ENCODE peak calls at places on chromosome 6, in nine cellular contexts. O, A, R, U, H, C, Y, S and K are unnamed samples.

GRCh38 chr6:154403803-154404202 is 47.2 kb upstream of the IPCEF1 start:
- DNase-seq in U (peak; percentile 35), A (peak; percentile 71), Y (no peak), H (peak; percentile 82), C (no peak), R (peak; percentile 8), O (no peak), S (no peak), K (no peak)

GRCh38 chr6:51021171-51021570 is 202.5 kb downstream of the TFAP2B start:
- DNase-seq in A (no peak), O (no peak), R (no peak), Y (no peak), S (no peak), H (no peak), C (no peak), U (no peak), K (no peak)

GRCh38 chr6:130937942-130938604 is 110.9 kb downstream of the SMLR1 start:
- DNase-seq in Y (no peak), S (no peak), U (no peak), A (peak; percentile 63), H (peak; percentile 39), O (no peak), C (no peak), R (no peak), K (no peak)

GRCh38 chr6:13953061-13953705 is 28.4 kb downstream of the RNF182 start:
- DNase-seq in Y (no peak), R (no peak), U (no peak), C (no peak), O (no peak), A (no peak), S (no peak), H (no peak), K (no peak)

GRCh38 chr6:148682990-148683389 is 63.8 kb upstream of the UST start:
- DNase-seq in H (no peak), Y (no peak), O (no peak), R (no peak), A (no peak), S (no peak), C (no peak), U (no peak), K (no peak)

GRCh38 chr6:31979238-31979898 is 2.5 kb upstream of the C4A start:
- DNase-seq in S (no peak), R (no peak), H (no peak), A (no peak), Y (no peak), O (no peak), U (no peak), C (no peak), K (no peak)

GRCh38 chr6:121917834-121918559 is 481.5 kb upstream of the HSF2 start:
- DNase-seq in H (no peak), R (no peak), O (no peak), A (peak; percentile 57), Y (no peak), U (no peak), S (no peak), C (no peak), K (no peak)

GRCh38 chr6:122347251-122347650 is 52.2 kb upstream of the HSF2 start:
- DNase-seq in A (no peak), U (no peak), C (no peak), R (no peak), Y (no peak), O (no peak), H (no peak), S (no peak), K (no peak)

GRCh38 chr6:107079429-107079828 is 35.9 kb downstream of the BEND3 start:
- DNase-seq in S (no peak), A (no peak), H (no peak), Y (no peak), C (no peak), O (no peak), U (no peak), R (no peak), K (no peak)

GRCh38 chr6:115551510-115551909 is 509.2 kb downstream of the FRK start:
- DNase-seq in U (no peak), R (no peak), H (no peak), Y (no peak), A (no peak), O (no peak), C (no peak), S (no peak), K (no peak)

GRCh38 chr6:43627008-43627825 is 1.8 kb downstream of the GTPBP2 start:
- DNase-seq in R (no peak), Y (peak; percentile 32), S (no peak), H (peak; percentile 95), O (no peak), A (peak; percentile 98), C (no peak), U (peak; percentile 91), K (no peak)

GRCh38 chr6:72080260-72080941 is 194.1 kb downstream of the RIMS1 start:
- DNase-seq in O (no peak), U (no peak), H (no peak), S (no peak), Y (no peak), R (no peak), C (no peak), A (no peak), K (no peak)

GRCh38 chr6:11197175-11197535 is 35.3 kb downstream of the NEDD9 start:
- DNase-seq in A (peak; percentile 77), C (no peak), R (no peak), U (no peak), S (no peak), H (peak; percentile 92), Y (no peak), O (no peak), K (no peak)

GRCh38 chr6:77034161-77034560 is 429.1 kb downstream of the HTR1B start:
- DNase-seq in S (no peak), H (peak; percentile 84), U (no peak), O (no peak), R (no peak), Y (no peak), C (no peak), A (peak; percentile 83), K (no peak)

GRCh38 chr6:81938014-81938761 is 185.7 kb upstream of the TENT5A start:
- DNase-seq in A (peak; percentile 98), U (peak; percentile 85), O (no peak), Y (no peak), H (peak; percentile 79), C (no peak), S (no peak), R (no peak), K (no peak)

GRCh38 chr6:16430661-16431089 is 192.3 kb downstream of the GMPR start:
- DNase-seq in U (peak; percentile 39), C (no peak), H (peak; percentile 69), Y (no peak), R (no peak), A (peak; percentile 89), O (no peak), S (no peak), K (no peak)

GRCh38 chr6:14754636-14755513 is 491.0 kb upstream of the JARID2 start:
- DNase-seq in S (no peak), U (no peak), H (no peak), R (no peak), A (no peak), O (no peak), C (no peak), Y (no peak), K (no peak)

GRCh38 chr6:90586675-90587638 is at the start of gene MAP3K7:
- DNase-seq in R (peak; percentile 95), Y (peak; percentile 95), A (peak; percentile 98), U (peak; percentile 95), O (peak; percentile 88), H (peak; percentile 98), C (peak; percentile 94), S (peak; percentile 94), K (peak; percentile 91)

GRCh38 chr6:8446391-8446790 is 11.0 kb upstream of the SLC35B3 start:
- DNase-seq in A (no peak), S (no peak), C (no peak), Y (no peak), R (no peak), O (no peak), H (no peak), U (no peak), K (no peak)

GRCh38 chr6:56279346-56280080 is 32.1 kb upstream of the COL21A1 start:
- DNase-seq in S (no peak), C (no peak), O (no peak), U (peak; percentile 18), H (peak; percentile 44), A (peak; percentile 89), Y (no peak), R (no peak), K (no peak)
- TF ChIP-seq CTCF in S (no peak), C (no peak), O (no peak), U (no peak), H (no peak), A (no peak), Y (no peak), R (no peak), K (no peak)

DNA sequence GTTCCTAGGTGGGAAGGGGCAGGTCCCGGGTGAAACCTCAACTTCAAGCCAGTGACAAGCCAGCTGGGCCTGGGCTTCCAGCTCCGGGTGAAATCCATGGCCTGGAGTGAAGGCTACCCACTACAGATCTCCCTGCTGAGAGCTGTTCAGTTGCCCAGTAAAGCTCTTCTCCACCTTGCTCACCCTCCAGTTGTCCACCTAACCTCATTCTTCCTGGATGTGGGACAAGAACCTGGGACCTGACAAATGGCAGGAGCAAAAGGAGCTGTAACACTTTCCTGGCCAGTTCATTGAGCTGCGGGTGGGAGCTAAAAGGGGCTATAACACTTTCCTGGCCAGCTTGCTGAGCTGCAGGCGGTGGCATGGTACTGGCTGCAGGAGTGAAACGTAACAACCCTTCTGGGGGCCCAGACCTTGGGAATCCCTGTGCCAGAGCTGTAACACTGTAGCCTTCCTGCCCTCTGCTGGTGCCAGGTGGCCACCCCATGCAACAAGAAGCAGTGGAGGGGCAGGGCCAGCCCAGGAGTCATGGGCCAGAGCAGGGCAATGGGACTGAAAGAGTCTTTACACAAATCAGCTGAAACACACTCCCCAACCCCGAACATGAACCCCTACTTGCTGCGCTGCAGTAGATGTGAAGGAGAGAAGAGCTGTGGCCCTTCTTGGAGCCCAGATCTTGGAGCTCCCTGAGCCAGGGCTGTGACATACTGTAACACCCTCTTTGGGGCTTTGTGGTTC is 3.6 kb upstream of the HINT3 start:
- DNase-seq in R (no peak), A (peak; percentile 52), U (peak; percentile 73), Y (peak; percentile 55), S (no peak), C (no peak), H (peak; percentile 37), O (no peak), K (no peak)
- TF ChIP-seq CTCF in R (no peak), A (peak; percentile 49), U (peak; percentile 47), Y (no peak), S (no peak), C (no peak), H (peak; percentile 66), O (no peak), K (no peak)

GRCh38 chr6:142756215-142756630 is 188.8 kb downstream of the HIVEP2 start:
- DNase-seq in R (no peak), C (no peak), Y (no peak), A (peak; percentile 71), O (no peak), U (no peak), S (no peak), H (peak; percentile 63), K (no peak)
- TF ChIP-seq CTCF in R (no peak), C (no peak), Y (no peak), A (no peak), O (no peak), U (no peak), S (no peak), H (peak; percentile 0), K (no peak)

GRCh38 chr6:47646689-47647088 is 51.7 kb upstream of the ADGRF4 start:
- DNase-seq in S (no peak), C (no peak), O (no peak), A (no peak), U (no peak), H (no peak), Y (no peak), R (no peak), K (no peak)
- TF ChIP-seq CTCF in S (no peak), C (no peak), O (no peak), A (no peak), U (no peak), H (no peak), Y (no peak), R (no peak), K (no peak)